ENCODE peak calls at places on chromosomes 1 and 21, in ten cellular contexts. Z, A, C, I, W, J, R, P, F and Y are unnamed samples. For H3K9me3, the result is how much of the 10 kb centered on the place peaks cover.

GRCh38 chr1:94597701-94598100 is 56.1 kb upstream of the F3 start:
- DNase-seq in J (no peak), W (no peak), Z (no peak), I (no peak), C (no peak), R (no peak), F (peak), P (no peak), A (no peak), Y (no peak)

GRCh38 chr1:63042278-63042677 is 258.3 kb downstream of the ATG4C start:
- DNase-seq in C (peak), A (no peak), I (no peak), W (no peak), J (no peak), R (no peak), F (no peak), P (no peak), Z (no peak), Y (no peak)

GRCh38 chr21:18228060-18228739 is 16.4 kb upstream of the CHODL start:
- DNase-seq in F (no peak), P (no peak), I (no peak), J (no peak), C (no peak), W (no peak), A (no peak), Z (no peak), R (no peak), Y (no peak)

GRCh38 chr1:10057305-10057704 is 24.5 kb downstream of the UBE4B start:
- DNase-seq in R (no peak), W (no peak), I (no peak), C (no peak), Z (no peak), P (no peak), J (no peak), A (no peak), F (peak), Y (no peak)

GRCh38 chr1:184739796-184740195 is 14.9 kb downstream of the EDEM3 start:
- DNase-seq in R (no peak), P (no peak), C (no peak), Z (no peak), A (no peak), I (no peak), F (no peak), W (no peak), J (no peak), Y (no peak)

GRCh38 chr1:80542231-80542630 is 1258.5 kb upstream of the ADGRL2 start:
- DNase-seq in J (no peak), R (no peak), I (no peak), Z (no peak), W (no peak), F (peak), P (no peak), C (no peak), A (no peak), Y (no peak)

GRCh38 chr21:44919111-44919912 is 1.4 kb downstream of the ITGB2 start:
- DNase-seq in P (no peak), R (no peak), C (no peak), W (peak), F (no peak), A (no peak), I (peak), Z (peak), J (no peak), Y (peak)

GRCh38 chr1:43671626-43672330 is 21.8 kb downstream of the KDM4A start:
- DNase-seq in W (no peak), C (no peak), A (no peak), Z (no peak), P (no peak), R (no peak), I (no peak), F (peak), J (no peak), Y (no peak)

GRCh38 chr1:59687081-59687480 is 127.7 kb upstream of the HOOK1 start:
- DNase-seq in I (no peak), A (no peak), F (no peak), W (no peak), R (no peak), J (no peak), Z (no peak), P (no peak), C (no peak), Y (no peak)

GRCh38 chr1:201636581-201636980 is 97.7 kb downstream of the NAV1 start:
- DNase-seq in I (no peak), A (no peak), C (no peak), W (no peak), Z (no peak), P (no peak), J (no peak), F (peak), R (no peak), Y (peak)

GRCh38 chr1:108049083-108049819 is 84.3 kb upstream of the VAV3 start:
- DNase-seq in R (no peak), P (no peak), I (peak), J (no peak), Z (peak), W (no peak), F (no peak), A (no peak), C (peak), Y (peak)

GRCh38 chr1:24374891-24375786 is 38.4 kb downstream of the STPG1 start:
- DNase-seq in A (no peak), W (no peak), P (no peak), F (no peak), I (no peak), J (no peak), R (no peak), Z (no peak), C (no peak), Y (no peak)

GRCh38 chr1:71908313-71908712 is 374.0 kb downstream of the NEGR1 start:
- DNase-seq in J (no peak), R (no peak), W (no peak), P (no peak), I (no peak), C (no peak), A (no peak), F (peak), Z (no peak), Y (no peak)

GRCh38 chr1:46096269-46097148 is 35.9 kb downstream of the PIK3R3 start:
- DNase-seq in Z (no peak), R (no peak), F (no peak), P (no peak), J (no peak), A (no peak), C (no peak), W (no peak), I (no peak), Y (no peak)

GRCh38 chr21:38813554-38813953 is 7.8 kb downstream of the ETS2 start:
- DNase-seq in R (no peak), A (no peak), P (no peak), J (no peak), F (no peak), W (no peak), Z (no peak), I (no peak), C (no peak), Y (no peak)

GRCh38 chr1:233668725-233669294 is 54.9 kb downstream of the KCNK1 start:
- DNase-seq in W (no peak), C (no peak), P (no peak), J (no peak), R (no peak), F (peak), I (no peak), A (no peak), Z (no peak), Y (no peak)

GRCh38 chr1:208333676-208334075 is 89.5 kb upstream of the PLXNA2 start:
- DNase-seq in A (no peak), R (no peak), I (no peak), Z (no peak), W (no peak), J (no peak), P (no peak), F (no peak), C (no peak), Y (no peak)

GRCh38 chr1:228083871-228084278 is 1.4 kb downstream of the ARF1 start:
- DNase-seq in J (no peak), C (peak), I (peak), R (no peak), Z (peak), W (no peak), P (no peak), F (peak), A (no peak), Y (peak)

GRCh38 chr1:161172776-161173376 is 4.4 kb downstream of the B4GALT3 start:
- DNase-seq in F (peak), Z (peak), A (no peak), I (no peak), P (no peak), C (no peak), W (no peak), R (no peak), J (no peak), Y (peak)

GRCh38 chr21:39037807-39038405 is 145.3 kb downstream of the PSMG1 start:
- DNase-seq in F (no peak), J (no peak), C (no peak), P (no peak), I (no peak), Z (no peak), W (no peak), A (no peak), R (no peak), Y (no peak)

GRCh38 chr1:22043175-22043769 is 9.2 kb upstream of the CDC42 start:
- DNase-seq in C (peak), Z (no peak), R (peak), W (no peak), A (no peak), P (no peak), I (peak), F (no peak), J (no peak), Y (no peak)

GRCh38 chr1:108609483-108610066 is 49.7 kb downstream of the EEIG2 start:
- DNase-seq in P (no peak), R (no peak), Z (no peak), I (no peak), A (no peak), C (no peak), J (no peak), W (no peak), F (no peak), Y (no peak)

GRCh38 chr21:35909456-35910178 is 150.7 kb downstream of the SETD4 start:
- DNase-seq in W (no peak), R (no peak), I (no peak), F (peak), Z (no peak), P (no peak), J (no peak), A (no peak), C (no peak), Y (no peak)

GRCh38 chr1:112849425-112849966 is 106.5 kb downstream of the SLC16A1 start:
- DNase-seq in Z (no peak), A (no peak), C (peak), I (no peak), P (no peak), R (no peak), W (no peak), F (peak), J (no peak), Y (no peak)

GRCh38 chr1:85894651-85895050 is 186.4 kb upstream of the ZNHIT6 start:
- DNase-seq in C (peak), R (no peak), F (peak), A (no peak), Z (peak), W (no peak), J (no peak), I (no peak), P (no peak), Y (no peak)

GRCh38 chr1:52970149-52970548 is 43.1 kb downstream of the SCP2 start:
- DNase-seq in F (peak), A (no peak), R (no peak), I (no peak), Z (no peak), C (peak), P (no peak), J (no peak), W (no peak), Y (no peak)

GRCh38 chr1:15762546-15762945 is 4.0 kb downstream of the FBLIM1 start:
- DNase-seq in C (no peak), A (no peak), I (no peak), F (no peak), R (no peak), J (no peak), P (no peak), W (no peak), Z (no peak), Y (no peak)

GRCh38 chr1:215526147-215526845 is 40.8 kb upstream of the KCTD3 start:
- DNase-seq in R (no peak), A (no peak), Z (no peak), W (no peak), I (no peak), J (no peak), C (peak), F (peak), P (no peak), Y (no peak)

GRCh38 chr1:161958425-161958824 is 65.2 kb downstream of the OLFML2B start:
- DNase-seq in W (no peak), I (no peak), P (no peak), F (no peak), Z (no peak), R (no peak), C (no peak), A (no peak), J (no peak), Y (no peak)

GRCh38 chr1:115330480-115331013 is 7.5 kb downstream of the NGF start:
- DNase-seq in W (no peak), C (peak), A (no peak), F (peak), R (no peak), P (no peak), J (no peak), I (no peak), Z (no peak), Y (no peak)

GRCh38 chr1:91826649-91827048 is 59.3 kb downstream of the TGFBR3 start:
- DNase-seq in I (no peak), C (no peak), J (no peak), F (no peak), Z (no peak), R (no peak), A (no peak), W (no peak), P (no peak), Y (no peak)

GRCh38 chr1:217274416-217274815 is 356.5 kb downstream of the GPATCH2 start:
- DNase-seq in R (no peak), F (peak), Z (no peak), A (no peak), W (no peak), P (no peak), I (no peak), C (no peak), J (no peak), Y (no peak)

GRCh38 chr1:22769932-22770331 is 59.3 kb downstream of the EPHB2 start:
- DNase-seq in C (no peak), Z (no peak), F (no peak), R (no peak), P (no peak), A (no peak), W (no peak), J (no peak), I (no peak), Y (no peak)

DNA sequence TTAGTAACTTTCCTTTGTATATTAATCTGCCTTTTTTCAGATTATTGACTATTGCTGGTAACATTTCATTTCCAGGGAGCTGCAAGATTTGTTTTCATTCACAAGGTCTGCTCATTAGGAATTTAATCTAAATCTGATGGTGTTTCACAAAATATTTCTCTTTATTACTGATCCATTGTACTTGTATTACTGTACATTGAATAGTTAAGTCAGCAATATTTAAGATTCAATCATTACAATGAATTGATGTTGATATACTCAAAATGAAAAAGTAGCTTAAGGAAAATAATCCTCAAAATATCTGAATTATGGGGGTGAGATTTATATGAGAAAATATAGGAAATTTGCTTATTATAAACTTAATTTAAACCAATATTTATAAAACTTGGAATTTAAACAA is 308.6 kb upstream of the PBX1 start:
- DNase-seq in Z (no peak), P (no peak), A (no peak), J (no peak), F (no peak), C (no peak), I (no peak), R (no peak), W (no peak), Y (no peak)
- H3K9me3 ChIP-seq in Z (under half), P (under half), A (under half), J (under half), F (under half), C (under half), I (under half), R (under half), W (under half), Y (under half)

GRCh38 chr21:26752849-26753248 is 92.4 kb downstream of the ADAMTS1 start:
- DNase-seq in J (no peak), P (no peak), I (no peak), A (no peak), F (no peak), Z (no peak), C (no peak), R (no peak), W (no peak), Y (no peak)

GRCh38 chr21:26751305-26751704 is 93.9 kb downstream of the ADAMTS1 start:
- DNase-seq in R (no peak), A (no peak), W (no peak), C (no peak), P (no peak), J (no peak), I (no peak), Z (no peak), F (no peak), Y (no peak)

GRCh38 chr21:26756491-26757159 is 88.6 kb downstream of the ADAMTS1 start:
- DNase-seq in R (no peak), W (no peak), Z (no peak), A (no peak), F (no peak), I (no peak), J (no peak), C (no peak), P (no peak), Y (no peak)

GRCh38 chr21:26754853-26755252 is 90.4 kb downstream of the ADAMTS1 start:
- DNase-seq in J (no peak), C (no peak), F (no peak), W (no peak), A (no peak), P (no peak), R (no peak), Z (no peak), I (no peak), Y (no peak)

GRCh38 chr21:26753822-26754221 is 91.4 kb downstream of the ADAMTS1 start:
- DNase-seq in W (no peak), J (no peak), I (no peak), R (no peak), Z (no peak), C (no peak), P (no peak), A (no peak), F (no peak), Y (no peak)
- H3K4me3 ChIP-seq in W (no peak), J (no peak), I (no peak), R (no peak), Z (no peak), C (no peak), P (no peak), A (no peak), F (no peak), Y (no peak)

GRCh38 chr1:1342061-1342562 is 7.1 kb downstream of the DVL1 start:
- DNase-seq in Z (no peak), I (no peak), F (no peak), A (no peak), P (peak), J (no peak), W (no peak), C (no peak), R (no peak), Y (no peak)
- H3K9me3 ChIP-seq in Z (under half), I (under half), F (under half), A (under half), P (under half), J (under half), W (under half), C (under half), R (under half), Y (under half)

GRCh38 chr1:19643113-19643512 is 998 bp upstream of the NBL1 start:
- DNase-seq in J (no peak), W (no peak), A (no peak), I (no peak), Z (no peak), F (no peak), C (peak), P (no peak), R (peak), Y (no peak)
- H3K4me3 ChIP-seq in J (peak), W (peak), A (peak), I (peak), Z (peak), F (peak), C (no peak), P (peak), R (peak), Y (no peak)

GRCh38 chr1:246987083-246987690 is 20.7 kb downstream of the ZNF695 start:
- DNase-seq in W (no peak), F (no peak), J (no peak), A (no peak), R (no peak), C (no peak), I (no peak), P (no peak), Z (no peak), Y (no peak)
- H3K9me3 ChIP-seq in W (under half), F (under half), J (half or more), A (under half), R (under half), C (under half), I (half or more), P (under half), Z (half or more), Y (half or more)

GRCh38 chr1:50419192-50419906 is 3.9 kb downstream of the DMRTA2 start:
- DNase-seq in R (no peak), J (no peak), P (no peak), I (no peak), Z (no peak), W (peak), A (no peak), C (no peak), F (no peak), Y (peak)
- H3K4me3 ChIP-seq in R (no peak), J (peak), P (peak), I (no peak), Z (peak), W (no peak), A (no peak), C (no peak), F (no peak), Y (no peak)

DNA sequence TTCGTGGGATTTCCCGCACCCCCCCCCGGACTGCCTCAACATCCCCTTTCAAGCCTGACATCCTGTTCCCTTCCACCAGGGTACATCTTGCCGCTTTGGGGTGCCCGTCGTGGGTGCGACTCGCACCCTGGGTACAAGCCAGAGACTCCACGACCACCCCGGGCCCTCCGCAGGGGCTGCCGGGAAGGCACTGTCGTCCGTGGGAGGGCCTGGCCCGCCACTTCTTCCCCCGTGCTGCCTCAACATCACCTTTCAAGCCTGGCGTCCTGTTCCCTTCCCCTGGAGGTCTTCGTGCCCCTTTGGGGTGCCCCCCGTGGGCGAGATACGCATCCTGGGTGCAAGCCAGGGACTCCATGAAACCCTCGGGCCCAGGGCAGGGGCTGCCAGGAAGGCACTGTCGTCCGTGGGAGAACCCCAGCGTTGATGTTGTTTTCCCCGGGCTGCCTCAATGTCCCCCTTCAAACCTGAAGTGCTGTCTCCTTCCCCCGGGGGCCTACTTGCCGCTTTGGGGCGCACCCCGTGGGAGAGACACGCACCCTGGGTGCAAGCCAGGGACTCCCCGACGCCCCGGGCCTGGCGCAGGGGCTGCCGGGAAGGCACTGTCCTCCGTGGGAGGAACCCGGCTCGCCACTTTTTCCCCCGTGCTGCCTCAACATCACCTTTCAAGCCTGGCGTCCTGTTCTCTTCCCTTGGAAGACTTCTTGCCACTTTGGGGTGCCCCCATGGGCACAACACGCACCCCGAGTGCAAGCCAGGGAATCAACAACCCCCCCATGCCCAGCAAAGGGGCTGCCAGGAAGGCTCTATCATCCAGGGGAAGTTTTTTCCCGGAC is 138.6 kb downstream of the LIPI start:
- DNase-seq in I (no peak), P (no peak), W (no peak), J (no peak), A (no peak), Z (no peak), R (no peak), C (no peak), F (no peak), Y (peak)
- H3K9me3 ChIP-seq in I (under half), P (under half), W (under half), J (under half), A (under half), Z (under half), R (under half), C (under half), F (under half), Y (under half)

GRCh38 chr1:205678286-205679111 is 1.8 kb downstream of the SLC45A3 start:
- DNase-seq in J (no peak), I (no peak), A (no peak), Z (no peak), R (no peak), W (no peak), C (peak), F (peak), P (no peak), Y (no peak)
- H3K4me3 ChIP-seq in J (peak), I (peak), A (no peak), Z (peak), R (peak), W (no peak), C (no peak), F (peak), P (no peak), Y (peak)

GRCh38 chr1:4565169-4565568 is 89.2 kb upstream of the AJAP1 start:
- DNase-seq in I (no peak), J (no peak), F (no peak), P (no peak), R (no peak), Z (no peak), A (no peak), C (no peak), W (no peak), Y (no peak)
- H3K9me3 ChIP-seq in I (under half), J (under half), F (under half), P (under half), R (under half), Z (under half), A (under half), C (under half), W (under half), Y (under half)

GRCh38 chr1:178867670-178868069 is 3.2 kb downstream of the ANGPTL1 start:
- DNase-seq in C (no peak), F (peak), R (no peak), A (no peak), Z (no peak), J (no peak), I (no peak), W (no peak), P (no peak), Y (no peak)
- H3K4me3 ChIP-seq in C (no peak), F (peak), R (no peak), A (no peak), Z (peak), J (peak), I (no peak), W (no peak), P (peak), Y (peak)